ENCODE peak calls at places on chromosomes 3 and 15, in four cellular contexts. H, K, A and W are unnamed samples.

GRCh38 chr15:32834156-32834555 is 116.4 kb downstream of the GREM1 start:
- DNase-seq in A (no peak), H (no peak), K (no peak), W (no peak)

GRCh38 chr15:34721802-34722795 is 32.7 kb downstream of the GJD2 start:
- DNase-seq in K (peak), A (peak), H (no peak), W (peak)

GRCh38 chr15:63156086-63156707 is 1.1 kb downstream of the RPS27L start:
- DNase-seq in K (no peak), A (no peak), H (peak), W (no peak)

GRCh38 chr15:78811124-78811824 is at the start of gene ADAMTS7:
- DNase-seq in A (peak), K (no peak), H (peak), W (peak)

GRCh38 chr3:128245460-128245859 is 92.2 kb downstream of the EEFSEC start:
- DNase-seq in H (no peak), K (no peak), A (no peak), W (no peak)

GRCh38 chr3:139735191-139735590 is 57.4 kb upstream of the NMNAT3 start:
- DNase-seq in A (no peak), H (no peak), K (no peak), W (no peak)

GRCh38 chr3:183774631-183775030 is 50.7 kb downstream of the MAP6D1 start:
- DNase-seq in K (no peak), A (no peak), H (no peak), W (no peak)

GRCh38 chr3:98806583-98806982 is 43.4 kb downstream of the ST3GAL6 start:
- DNase-seq in A (no peak), K (no peak), H (no peak), W (no peak)

GRCh38 chr15:78914027-78914764 is 30.6 kb downstream of the CTSH start:
- DNase-seq in A (peak), H (peak), K (peak), W (peak)

GRCh38 chr3:153028336-153028735 is 133.7 kb upstream of the RAP2B start:
- DNase-seq in H (no peak), K (no peak), A (no peak), W (no peak)

GRCh38 chr3:153029350-153029749 is 132.7 kb upstream of the RAP2B start:
- DNase-seq in A (no peak), K (no peak), H (peak), W (no peak)

GRCh38 chr3:153023896-153024295 is 138.1 kb upstream of the RAP2B start:
- DNase-seq in A (no peak), H (peak), K (no peak), W (no peak)

GRCh38 chr3:153026026-153026425 is 136.0 kb upstream of the RAP2B start:
- DNase-seq in H (peak), A (peak), K (peak), W (no peak)
- TF ChIP-seq HMGXB4 in H (no peak), A (no peak), K (no peak), W (no peak)

GRCh38 chr15:101477851-101478353 is 11.6 kb downstream of the PCSK6 start:
- DNase-seq in A (no peak), K (no peak), H (peak), W (no peak)
- TF ChIP-seq HMGXB4 in A (no peak), K (no peak), H (no peak), W (no peak)

DNA sequence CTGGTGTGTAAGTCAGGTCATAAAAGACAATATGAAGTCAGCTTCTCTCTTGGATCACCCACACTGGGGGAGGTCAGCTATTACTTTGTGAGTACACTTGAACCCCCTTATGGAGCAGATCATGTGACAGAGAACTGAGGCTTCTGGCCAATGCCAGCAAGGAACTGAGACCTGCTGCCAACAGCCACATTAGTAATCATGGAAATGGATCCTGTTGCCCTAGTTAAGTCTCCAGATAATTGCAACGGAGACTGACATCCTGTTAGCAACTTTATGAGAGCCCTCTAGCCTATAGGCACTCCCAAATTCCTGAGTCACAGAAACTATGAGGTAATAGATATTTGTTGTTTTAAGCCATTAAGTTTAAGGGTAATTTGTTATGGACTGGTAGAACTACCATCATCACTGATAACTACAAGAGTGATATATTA is 110.4 kb upstream of the GMNC start:
- DNase-seq in A (no peak), H (no peak), K (no peak), W (no peak)
- TF ChIP-seq HMGXB4 in A (no peak), H (no peak), K (no peak), W (no peak)

GRCh38 chr3:84109911-84110310 is 848.9 kb upstream of the CADM2 start:
- DNase-seq in K (no peak), H (no peak), A (no peak), W (no peak)

GRCh38 chr3:84110787-84111186 is 848.0 kb upstream of the CADM2 start:
- DNase-seq in A (no peak), H (no peak), K (no peak), W (no peak)

DNA sequence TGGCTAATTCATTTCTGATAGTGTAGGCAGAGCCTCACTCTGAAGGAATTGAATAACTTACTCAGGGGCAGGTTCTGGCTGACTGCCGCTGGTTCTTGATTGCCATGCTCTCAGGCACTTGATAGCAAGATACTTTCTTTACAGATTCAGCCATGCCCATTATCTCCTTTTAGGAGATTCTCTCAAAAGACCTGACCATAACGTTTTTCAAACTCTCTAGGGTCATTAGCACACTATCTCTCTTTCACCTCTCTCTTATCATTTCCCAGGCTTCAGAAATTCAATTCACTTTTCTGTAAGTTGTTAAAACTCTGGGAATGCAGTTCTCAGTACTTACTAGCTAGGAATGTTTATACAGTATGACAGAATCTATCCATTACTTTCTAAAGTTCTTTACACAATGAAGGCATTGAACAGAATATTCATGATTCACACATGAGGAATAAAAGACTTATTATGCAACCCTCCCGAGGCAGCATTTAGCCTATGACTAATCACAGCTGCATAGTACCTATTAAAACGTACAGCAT is 850.3 kb upstream of the CADM2 start:
- DNase-seq in K (peak), A (peak), H (no peak), W (no peak)
- TF ChIP-seq HMGXB4 in K (no peak), A (no peak), H (no peak), W (no peak)

DNA sequence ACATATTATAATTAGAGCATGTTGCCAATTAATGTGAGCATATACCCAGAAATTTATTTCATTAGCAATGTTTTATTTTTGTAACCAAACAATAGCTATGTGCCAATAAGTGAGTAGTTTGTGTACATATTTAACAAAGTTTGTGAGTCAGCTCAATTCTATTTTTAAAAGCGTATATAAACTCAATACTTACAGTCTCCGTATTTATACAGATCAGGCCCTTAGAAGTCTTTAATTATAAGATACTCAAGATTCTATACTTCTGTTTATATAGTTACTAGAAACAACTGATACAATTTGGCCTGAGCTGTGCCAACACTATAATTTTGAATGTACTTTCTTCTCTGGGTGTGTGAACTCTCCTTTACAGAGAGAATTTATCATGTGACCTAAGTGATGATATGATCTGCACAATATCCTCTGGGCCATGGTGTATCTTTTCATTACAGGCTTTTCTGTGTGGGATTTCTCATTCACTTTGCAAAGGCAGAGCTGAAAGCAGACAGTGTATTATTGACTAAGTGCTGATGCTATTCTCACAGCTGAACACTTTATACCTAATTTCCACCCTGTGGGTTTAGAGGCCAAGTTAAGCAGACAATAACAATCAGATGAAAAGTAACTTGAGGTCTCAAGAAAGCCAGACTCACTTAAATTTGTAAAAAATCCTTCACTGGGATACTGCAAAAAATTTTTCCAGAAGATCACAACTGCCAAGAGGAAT is 278.0 kb upstream of the SEMA6D start:
- DNase-seq in K (no peak), A (no peak), H (no peak), W (no peak)
- TF ChIP-seq HMGXB4 in K (no peak), A (no peak), H (no peak), W (no peak)

DNA sequence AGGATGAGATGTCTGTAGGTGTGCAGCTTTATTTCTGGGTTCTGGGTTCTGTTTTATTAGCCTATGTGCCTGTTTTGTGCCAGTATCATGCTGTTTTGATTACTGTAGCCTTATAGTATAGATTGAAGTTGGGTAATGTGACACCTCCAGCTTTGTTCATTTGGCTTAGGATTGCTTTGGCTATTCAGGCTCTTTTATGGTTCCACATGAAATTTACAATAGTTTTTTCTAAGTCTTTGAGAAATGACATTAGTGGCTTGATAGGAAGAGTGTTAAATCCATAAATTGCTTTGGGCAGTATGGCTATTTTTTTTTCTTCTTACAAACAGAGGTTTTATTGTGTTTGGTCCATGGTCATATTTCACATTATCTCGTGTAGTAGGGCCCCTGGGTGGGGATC is 285.8 kb upstream of the GADL1 start:
- DNase-seq in K (no peak), H (no peak), A (no peak), W (no peak)
- TF ChIP-seq HMGXB4 in K (no peak), H (no peak), A (no peak), W (no peak)